ENCODE peak calls at places on chromosomes 7 and 10, in five cellular contexts. One of them, this sample, is unnamed. For H3K36me3, the result is how much of the 10 kb centered on the place peaks cover.

GRCh38 chr10:80186364-80187012 is 18.8 kb downstream of the ANXA11 start:
- DNase-seq in prostate gland: no peak
- DNase-seq in Panc1: no peak
- DNase-seq in HCT116: no peak
- DNase-seq in sigmoid colon: peak
- DNase-seq in this sample: no peak

GRCh38 chr7:42492895-42493294 is 255.9 kb upstream of the GLI3 start:
- DNase-seq in prostate gland: no peak
- DNase-seq in Panc1: no peak
- DNase-seq in HCT116: no peak
- DNase-seq in sigmoid colon: no peak
- DNase-seq in this sample: no peak

GRCh38 chr10:91576096-91576545 is 56.8 kb downstream of the PPP1R3C start:
- DNase-seq in prostate gland: no peak
- DNase-seq in Panc1: no peak
- DNase-seq in HCT116: no peak
- DNase-seq in sigmoid colon: no peak
- DNase-seq in this sample: no peak

GRCh38 chr7:40545739-40546138 is 410.9 kb downstream of the SUGCT start:
- DNase-seq in prostate gland: no peak
- DNase-seq in Panc1: no peak
- DNase-seq in HCT116: no peak
- DNase-seq in sigmoid colon: no peak
- DNase-seq in this sample: no peak

GRCh38 chr7:5094641-5095040 is 49.0 kb downstream of the RBAK start:
- DNase-seq in prostate gland: no peak
- DNase-seq in Panc1: no peak
- DNase-seq in HCT116: peak
- DNase-seq in sigmoid colon: no peak
- DNase-seq in this sample: no peak

GRCh38 chr10:13784067-13784466 is 197.3 kb downstream of the PRPF18 start:
- DNase-seq in prostate gland: no peak
- DNase-seq in Panc1: no peak
- DNase-seq in HCT116: no peak
- DNase-seq in sigmoid colon: no peak
- DNase-seq in this sample: no peak

GRCh38 chr10:8275911-8276310 is 221.4 kb downstream of the GATA3 start:
- DNase-seq in prostate gland: no peak
- DNase-seq in Panc1: no peak
- DNase-seq in HCT116: no peak
- DNase-seq in sigmoid colon: no peak
- DNase-seq in this sample: no peak

GRCh38 chr7:44463169-44463808 is 27.2 kb downstream of the NUDCD3 start:
- DNase-seq in prostate gland: no peak
- DNase-seq in Panc1: no peak
- DNase-seq in HCT116: no peak
- DNase-seq in sigmoid colon: no peak
- DNase-seq in this sample: no peak

GRCh38 chr7:39609084-39609461 is 14.3 kb upstream of the RALA start:
- DNase-seq in prostate gland: no peak
- DNase-seq in Panc1: no peak
- DNase-seq in HCT116: no peak
- DNase-seq in sigmoid colon: no peak
- DNase-seq in this sample: no peak

GRCh38 chr10:34766256-34766580 is 48.9 kb downstream of the PARD3 start:
- DNase-seq in prostate gland: no peak
- DNase-seq in Panc1: no peak
- DNase-seq in HCT116: no peak
- DNase-seq in sigmoid colon: no peak
- DNase-seq in this sample: no peak

GRCh38 chr10:118340486-118340885 is 1.6 kb downstream of the FAM204A start:
- DNase-seq in prostate gland: no peak
- DNase-seq in Panc1: no peak
- DNase-seq in HCT116: no peak
- DNase-seq in sigmoid colon: no peak
- DNase-seq in this sample: no peak

GRCh38 chr7:143351060-143351459 is 11.5 kb downstream of the FAM131B start:
- DNase-seq in prostate gland: no peak
- DNase-seq in Panc1: no peak
- DNase-seq in HCT116: no peak
- DNase-seq in sigmoid colon: no peak
- DNase-seq in this sample: no peak

GRCh38 chr7:18429547-18429946 is 66.0 kb upstream of the HDAC9 start:
- DNase-seq in prostate gland: no peak
- DNase-seq in Panc1: no peak
- DNase-seq in HCT116: no peak
- DNase-seq in sigmoid colon: no peak
- DNase-seq in this sample: no peak

GRCh38 chr7:80040335-80040734 is 94.3 kb upstream of the GNAI1 start:
- DNase-seq in prostate gland: no peak
- DNase-seq in Panc1: no peak
- DNase-seq in HCT116: no peak
- DNase-seq in sigmoid colon: no peak
- DNase-seq in this sample: no peak

GRCh38 chr10:6141296-6142151 is 52.7 kb downstream of the RBM17 start:
- DNase-seq in prostate gland: peak
- DNase-seq in Panc1: no peak
- DNase-seq in HCT116: no peak
- DNase-seq in sigmoid colon: no peak
- DNase-seq in this sample: no peak

GRCh38 chr7:149125189-149125863 is 798 bp downstream of the ZNF425 start:
- DNase-seq in prostate gland: no peak
- DNase-seq in Panc1: no peak
- DNase-seq in HCT116: no peak
- DNase-seq in sigmoid colon: peak
- DNase-seq in this sample: no peak

GRCh38 chr10:7734821-7735220 is 31.7 kb downstream of the ITIH2 start:
- DNase-seq in prostate gland: no peak
- DNase-seq in Panc1: no peak
- DNase-seq in HCT116: no peak
- DNase-seq in sigmoid colon: no peak
- DNase-seq in this sample: no peak

GRCh38 chr7:4744391-4745264 is 30.8 kb upstream of the AP5Z1 start:
- DNase-seq in prostate gland: peak
- DNase-seq in Panc1: peak
- DNase-seq in HCT116: peak
- DNase-seq in sigmoid colon: peak
- DNase-seq in this sample: peak

GRCh38 chr10:76206797-76207352 is 775.5 kb downstream of the LRMDA start:
- DNase-seq in prostate gland: no peak
- DNase-seq in Panc1: no peak
- DNase-seq in HCT116: no peak
- DNase-seq in sigmoid colon: no peak
- DNase-seq in this sample: no peak

GRCh38 chr10:31947144-31947926 is 18.7 kb upstream of the ARHGAP12 start:
- DNase-seq in prostate gland: peak
- DNase-seq in Panc1: no peak
- DNase-seq in HCT116: peak
- DNase-seq in sigmoid colon: peak
- DNase-seq in this sample: no peak

GRCh38 chr7:37971491-37971890 is 51.1 kb downstream of the EPDR1 start:
- DNase-seq in prostate gland: no peak
- DNase-seq in Panc1: no peak
- DNase-seq in HCT116: no peak
- DNase-seq in sigmoid colon: no peak
- DNase-seq in this sample: no peak

GRCh38 chr10:87557409-87557808 is 52.7 kb downstream of the MINPP1 start:
- DNase-seq in prostate gland: no peak
- DNase-seq in Panc1: no peak
- DNase-seq in HCT116: no peak
- DNase-seq in sigmoid colon: no peak
- DNase-seq in this sample: no peak

GRCh38 chr7:151384352-151384697 is 25.5 kb downstream of the WDR86 start:
- DNase-seq in prostate gland: no peak
- DNase-seq in Panc1: no peak
- DNase-seq in HCT116: no peak
- DNase-seq in sigmoid colon: no peak
- DNase-seq in this sample: no peak

GRCh38 chr7:18180685-18181084 is 153.0 kb upstream of the PRPS1L1 start:
- DNase-seq in prostate gland: no peak
- DNase-seq in Panc1: no peak
- DNase-seq in HCT116: no peak
- DNase-seq in sigmoid colon: no peak
- DNase-seq in this sample: no peak

GRCh38 chr7:70695804-70696104 is 436.2 kb upstream of the GALNT17 start:
- DNase-seq in prostate gland: no peak
- DNase-seq in Panc1: no peak
- DNase-seq in HCT116: no peak
- DNase-seq in sigmoid colon: no peak
- DNase-seq in this sample: no peak

GRCh38 chr10:74981831-74982633 is 129.4 kb upstream of the SAMD8 start:
- DNase-seq in prostate gland: no peak
- DNase-seq in Panc1: no peak
- DNase-seq in HCT116: no peak
- DNase-seq in sigmoid colon: no peak
- DNase-seq in this sample: no peak

GRCh38 chr10:18689498-18689897 is 30.3 kb downstream of the ARL5B start:
- DNase-seq in prostate gland: no peak
- DNase-seq in Panc1: no peak
- DNase-seq in HCT116: no peak
- DNase-seq in sigmoid colon: no peak
- DNase-seq in this sample: no peak

GRCh38 chr7:40749877-40750276 is 615.1 kb downstream of the SUGCT start:
- DNase-seq in prostate gland: no peak
- DNase-seq in Panc1: no peak
- DNase-seq in HCT116: no peak
- DNase-seq in sigmoid colon: no peak
- DNase-seq in this sample: no peak

GRCh38 chr10:100998991-100999741 is 442 bp upstream of the LZTS2 start:
- DNase-seq in prostate gland: peak
- DNase-seq in Panc1: no peak
- DNase-seq in HCT116: no peak
- DNase-seq in sigmoid colon: peak
- DNase-seq in this sample: peak

GRCh38 chr10:101438881-101439391 is 85.0 kb downstream of the BTRC start:
- DNase-seq in prostate gland: no peak
- DNase-seq in Panc1: no peak
- DNase-seq in HCT116: no peak
- DNase-seq in sigmoid colon: no peak
- DNase-seq in this sample: no peak

GRCh38 chr10:129800-130199 is 5.5 kb upstream of the ZMYND11 start:
- DNase-seq in prostate gland: no peak
- DNase-seq in Panc1: no peak
- DNase-seq in HCT116: no peak
- DNase-seq in sigmoid colon: no peak
- DNase-seq in this sample: no peak

GRCh38 chr10:44233561-44234470 is 151.1 kb downstream of the CXCL12 start:
- DNase-seq in prostate gland: no peak
- DNase-seq in Panc1: no peak
- DNase-seq in HCT116: no peak
- DNase-seq in sigmoid colon: peak
- DNase-seq in this sample: no peak

GRCh38 chr10:79400567-79401004 is 44.8 kb downstream of the ZCCHC24 start:
- DNase-seq in prostate gland: no peak
- DNase-seq in Panc1: peak
- DNase-seq in HCT116: peak
- DNase-seq in sigmoid colon: no peak
- DNase-seq in this sample: no peak

GRCh38 chr7:87058739-87059524 is 522 bp downstream of the ELAPOR2 start:
- DNase-seq in prostate gland: peak
- DNase-seq in Panc1: no peak
- DNase-seq in HCT116: no peak
- DNase-seq in sigmoid colon: peak
- DNase-seq in this sample: peak

GRCh38 chr7:111384065-111384891 is 178.0 kb downstream of the IMMP2L start:
- DNase-seq in prostate gland: no peak
- DNase-seq in Panc1: peak
- DNase-seq in HCT116: no peak
- DNase-seq in sigmoid colon: no peak
- DNase-seq in this sample: no peak

GRCh38 chr10:91564026-91564425 is 68.8 kb downstream of the PPP1R3C start:
- DNase-seq in prostate gland: no peak
- DNase-seq in Panc1: no peak
- DNase-seq in HCT116: no peak
- DNase-seq in sigmoid colon: no peak
- DNase-seq in this sample: no peak

GRCh38 chr10:88813200-88813599 is 10.7 kb downstream of the LIPM start:
- DNase-seq in prostate gland: no peak
- DNase-seq in Panc1: no peak
- DNase-seq in HCT116: no peak
- DNase-seq in sigmoid colon: no peak
- DNase-seq in this sample: no peak

DNA sequence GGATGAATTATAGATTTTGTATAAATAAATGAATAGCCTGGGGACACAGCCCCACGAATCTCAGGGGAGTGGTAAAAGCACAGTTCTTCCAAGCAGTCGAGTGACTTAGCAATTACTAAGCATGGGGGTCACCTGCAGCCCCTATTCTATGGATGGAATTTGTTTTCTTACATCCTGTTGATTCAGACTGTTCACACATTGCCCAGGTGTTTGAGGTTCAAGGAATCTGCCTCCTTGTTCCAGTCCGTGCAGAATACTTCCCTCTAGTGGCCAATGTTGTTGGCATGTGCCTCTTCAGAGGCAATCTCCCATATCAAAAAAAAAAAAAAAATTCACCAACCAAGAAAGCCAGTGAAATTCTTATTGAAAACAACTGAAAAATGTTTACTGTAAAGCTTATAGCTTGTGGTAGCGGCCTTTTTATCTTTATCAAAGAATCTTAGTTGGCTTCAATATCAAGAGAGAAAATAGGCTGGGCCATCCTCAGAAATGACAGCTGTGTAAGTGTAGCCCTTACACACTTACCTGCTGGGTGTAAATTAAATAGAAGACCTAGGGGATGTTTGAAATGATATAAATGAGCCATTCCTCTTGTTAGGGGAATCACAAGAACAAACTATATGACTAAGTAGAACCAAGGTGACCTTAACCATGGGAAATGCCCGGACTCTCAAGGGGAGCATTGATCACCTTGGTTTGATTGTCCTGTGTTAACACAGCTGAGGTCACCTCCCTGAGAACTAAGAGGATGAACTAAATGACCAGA is 7.8 kb downstream of the LIPM start:
- DNase-seq in prostate gland: peak
- DNase-seq in Panc1: peak
- DNase-seq in HCT116: peak
- DNase-seq in sigmoid colon: no peak
- DNase-seq in this sample: no peak
- H3K4me3 ChIP-seq in prostate gland: no peak
- H3K4me3 ChIP-seq in Panc1: no peak
- H3K4me3 ChIP-seq in HCT116: no peak
- H3K4me3 ChIP-seq in sigmoid colon: no peak
- H3K4me3 ChIP-seq in this sample: no peak

GRCh38 chr7:33970566-33970965 is 65.2 kb downstream of the BMPER start:
- DNase-seq in prostate gland: no peak
- DNase-seq in Panc1: no peak
- DNase-seq in HCT116: no peak
- DNase-seq in sigmoid colon: no peak
- DNase-seq in this sample: no peak
- H3K36me3 ChIP-seq in prostate gland: under half
- H3K36me3 ChIP-seq in Panc1: under half
- H3K36me3 ChIP-seq in HCT116: under half
- H3K36me3 ChIP-seq in sigmoid colon: under half
- H3K36me3 ChIP-seq in this sample: under half

GRCh38 chr10:94125856-94126255 is 132.1 kb downstream of the PLCE1 start:
- DNase-seq in prostate gland: no peak
- DNase-seq in Panc1: no peak
- DNase-seq in HCT116: no peak
- DNase-seq in sigmoid colon: no peak
- DNase-seq in this sample: no peak
- TF ChIP-seq POLR2AphosphoS5 in prostate gland: no peak
- TF ChIP-seq POLR2AphosphoS5 in Panc1: no peak
- TF ChIP-seq POLR2AphosphoS5 in HCT116: no peak
- TF ChIP-seq POLR2AphosphoS5 in sigmoid colon: no peak
- TF ChIP-seq POLR2AphosphoS5 in this sample: no peak

GRCh38 chr10:129765664-129766550 is 198.2 kb downstream of the EBF3 start:
- DNase-seq in prostate gland: no peak
- DNase-seq in Panc1: no peak
- DNase-seq in HCT116: no peak
- DNase-seq in sigmoid colon: peak
- DNase-seq in this sample: peak
- H3K4me3 ChIP-seq in prostate gland: no peak
- H3K4me3 ChIP-seq in Panc1: no peak
- H3K4me3 ChIP-seq in HCT116: no peak
- H3K4me3 ChIP-seq in sigmoid colon: no peak
- H3K4me3 ChIP-seq in this sample: no peak

This sample was measured in breast epithelium.